ENCODE peak calls at places on chromosomes 4 and X, in five cellular contexts. I is left kidney, R is left cardiac atrium, K is activated T-cell treated with anti-CD3 and anti-CD28 coated beads for 1 hour, W is globus pallidus. F is an unnamed sample.

GRCh38 chr4:3777033-3777390 is 10.8 kb downstream of the ADRA2C start:
- DNase-seq in R (no peak), I (no peak), K (no peak), W (no peak), F (no peak)

GRCh38 chrX:38796926-38797325 is 4.3 kb upstream of the MID1IP1 start:
- DNase-seq in R (no peak), I (no peak), K (no peak), W (no peak), F (peak)

GRCh38 chr4:44629280-44629866 is 22.1 kb downstream of the YIPF7 start:
- DNase-seq in K (peak), W (peak), R (no peak), I (peak), F (peak)

GRCh38 chrX:12329476-12329875 is 191.2 kb downstream of the FRMPD4 start:
- DNase-seq in I (no peak), K (no peak), W (no peak), R (no peak), F (peak)

GRCh38 chrX:72027024-72027913 is 104.4 kb downstream of the RTL5 start:
- DNase-seq in R (no peak), K (no peak), I (no peak), W (no peak), F (no peak)

GRCh38 chr4:47031011-47031678 is at the start of gene GABRB1:
- DNase-seq in R (peak), W (peak), I (peak), K (no peak), F (peak)

GRCh38 chr4:184993243-184993642 is 25.0 kb upstream of the HELT start:
- DNase-seq in I (peak), K (no peak), W (no peak), R (no peak), F (no peak)

GRCh38 chr4:103104886-103105285 is 5.3 kb upstream of the BDH2 start:
- DNase-seq in I (no peak), R (no peak), K (no peak), W (no peak), F (no peak)

GRCh38 chr4:121728798-121729226 is 32.0 kb upstream of the ANXA5 start:
- DNase-seq in K (no peak), I (no peak), R (no peak), W (no peak), F (peak)

GRCh38 chrX:13864264-13864663 is 47.4 kb upstream of the GPM6B start:
- DNase-seq in I (no peak), K (no peak), R (no peak), W (no peak), F (peak)

GRCh38 chr4:182555997-182556418 is 312.8 kb downstream of the TENM3 start:
- DNase-seq in I (peak), W (peak), K (no peak), R (no peak), F (peak)

GRCh38 chr4:153023692-153024394 is 87.7 kb downstream of the FHDC1 start:
- DNase-seq in I (peak), K (no peak), R (no peak), W (no peak), F (peak)

GRCh38 chrX:140439455-140439854 is 65.4 kb downstream of the SOX3 start:
- DNase-seq in I (peak), R (peak), W (no peak), K (no peak), F (no peak)